ENCODE peak calls at places on chromosomes 2 and 18, in five cellular contexts. One of them, this sample, is unnamed.

GRCh38 chr2:47602996-47603395 is 179.9 kb upstream of the MSH6 start:
- DNase-seq in suprapubic skin: no peak
- DNase-seq in GM12878: no peak
- DNase-seq in K562: no peak
- DNase-seq in right lobe of liver: no peak
- DNase-seq in this sample: peak

GRCh38 chr18:36629095-36629604 is 199.7 kb downstream of the TPGS2 start:
- DNase-seq in GM12878: no peak
- DNase-seq in K562: no peak
- DNase-seq in right lobe of liver: no peak
- DNase-seq in suprapubic skin: no peak
- DNase-seq in this sample: no peak

GRCh38 chr2:691825-692224 is 14.6 kb upstream of the TMEM18 start:
- DNase-seq in suprapubic skin: no peak
- DNase-seq in GM12878: no peak
- DNase-seq in K562: no peak
- DNase-seq in right lobe of liver: no peak
- DNase-seq in this sample: no peak

GRCh38 chr2:207813221-207813916 is 43.7 kb upstream of the FZD5 start:
- DNase-seq in GM12878: no peak
- DNase-seq in K562: no peak
- DNase-seq in suprapubic skin: no peak
- DNase-seq in right lobe of liver: no peak
- DNase-seq in this sample: no peak

GRCh38 chr2:237459741-237460174 is 27.3 kb upstream of the MLPH start:
- DNase-seq in suprapubic skin: no peak
- DNase-seq in K562: no peak
- DNase-seq in GM12878: no peak
- DNase-seq in right lobe of liver: no peak
- DNase-seq in this sample: peak

GRCh38 chr2:105432749-105433148 is 33.9 kb upstream of the FHL2 start:
- DNase-seq in right lobe of liver: no peak
- DNase-seq in K562: no peak
- DNase-seq in suprapubic skin: no peak
- DNase-seq in GM12878: no peak
- DNase-seq in this sample: peak

GRCh38 chr2:120796094-120796493 is 60.4 kb downstream of the GLI2 start:
- DNase-seq in right lobe of liver: no peak
- DNase-seq in suprapubic skin: no peak
- DNase-seq in K562: no peak
- DNase-seq in GM12878: no peak
- DNase-seq in this sample: no peak

GRCh38 chr2:120914839-120915521 is 179.3 kb downstream of the GLI2 start:
- DNase-seq in right lobe of liver: peak
- DNase-seq in K562: peak
- DNase-seq in GM12878: no peak
- DNase-seq in suprapubic skin: peak
- DNase-seq in this sample: peak

GRCh38 chr18:6741290-6741689 is 11.8 kb downstream of the ARHGAP28 start:
- DNase-seq in GM12878: no peak
- DNase-seq in K562: peak
- DNase-seq in right lobe of liver: no peak
- DNase-seq in suprapubic skin: no peak
- DNase-seq in this sample: peak

GRCh38 chr2:232331071-232331470 is 47.5 kb upstream of the ALPP start:
- DNase-seq in suprapubic skin: peak
- DNase-seq in K562: no peak
- DNase-seq in right lobe of liver: no peak
- DNase-seq in GM12878: no peak
- DNase-seq in this sample: no peak

GRCh38 chr18:34978533-34978893 is 62.7 kb upstream of the MAPRE2 start:
- DNase-seq in right lobe of liver: no peak
- DNase-seq in GM12878: no peak
- DNase-seq in K562: no peak
- DNase-seq in suprapubic skin: no peak
- DNase-seq in this sample: no peak

GRCh38 chr2:19752500-19752899 is 149.3 kb downstream of the TTC32 start:
- DNase-seq in K562: no peak
- DNase-seq in GM12878: no peak
- DNase-seq in right lobe of liver: no peak
- DNase-seq in suprapubic skin: no peak
- DNase-seq in this sample: no peak

GRCh38 chr2:51866361-51866760 is 834.4 kb upstream of the NRXN1 start:
- DNase-seq in K562: no peak
- DNase-seq in suprapubic skin: no peak
- DNase-seq in right lobe of liver: no peak
- DNase-seq in GM12878: no peak
- DNase-seq in this sample: peak

GRCh38 chr18:56789004-56789888 is 138.1 kb downstream of the WDR7 start:
- DNase-seq in K562: peak
- DNase-seq in suprapubic skin: no peak
- DNase-seq in right lobe of liver: no peak
- DNase-seq in GM12878: no peak
- DNase-seq in this sample: peak

GRCh38 chr2:35220471-35220870 is 1135.1 kb upstream of the CRIM1 start:
- DNase-seq in GM12878: no peak
- DNase-seq in K562: no peak
- DNase-seq in suprapubic skin: no peak
- DNase-seq in right lobe of liver: no peak
- DNase-seq in this sample: peak

GRCh38 chr2:165348441-165348840 is 109.2 kb downstream of the SCN2A start:
- DNase-seq in suprapubic skin: no peak
- DNase-seq in K562: no peak
- DNase-seq in right lobe of liver: no peak
- DNase-seq in GM12878: no peak
- DNase-seq in this sample: no peak

GRCh38 chr2:228957075-228957474 is 314.0 kb downstream of the PID1 start:
- DNase-seq in GM12878: no peak
- DNase-seq in suprapubic skin: no peak
- DNase-seq in right lobe of liver: no peak
- DNase-seq in K562: no peak
- DNase-seq in this sample: no peak

GRCh38 chr18:55775972-55776371 is 188.0 kb upstream of the TCF4 start:
- DNase-seq in suprapubic skin: no peak
- DNase-seq in GM12878: no peak
- DNase-seq in right lobe of liver: no peak
- DNase-seq in K562: no peak
- DNase-seq in this sample: no peak

GRCh38 chr2:204505488-204505887 is 39.8 kb upstream of the PARD3B start:
- DNase-seq in K562: no peak
- DNase-seq in right lobe of liver: no peak
- DNase-seq in suprapubic skin: no peak
- DNase-seq in GM12878: no peak
- DNase-seq in this sample: no peak

GRCh38 chr2:130807659-130808385 is 28.9 kb upstream of the ARHGEF4 start:
- DNase-seq in K562: no peak
- DNase-seq in right lobe of liver: no peak
- DNase-seq in suprapubic skin: no peak
- DNase-seq in GM12878: no peak
- DNase-seq in this sample: peak

GRCh38 chr2:121709776-121710469 is 26.8 kb downstream of the NIFK start:
- DNase-seq in right lobe of liver: no peak
- DNase-seq in suprapubic skin: no peak
- DNase-seq in K562: no peak
- DNase-seq in GM12878: no peak
- DNase-seq in this sample: peak

GRCh38 chr2:155266579-155266978 is 568.1 kb downstream of the KCNJ3 start:
- DNase-seq in suprapubic skin: no peak
- DNase-seq in right lobe of liver: no peak
- DNase-seq in K562: no peak
- DNase-seq in GM12878: no peak
- DNase-seq in this sample: no peak

GRCh38 chr2:173048901-173049661 is 26.6 kb upstream of the MAP3K20 start:
- DNase-seq in right lobe of liver: peak
- DNase-seq in K562: no peak
- DNase-seq in GM12878: no peak
- DNase-seq in suprapubic skin: peak
- DNase-seq in this sample: peak
- H3K4me3 ChIP-seq in right lobe of liver: peak
- H3K4me3 ChIP-seq in K562: no peak
- H3K4me3 ChIP-seq in GM12878: no peak
- H3K4me3 ChIP-seq in suprapubic skin: no peak
- H3K4me3 ChIP-seq in this sample: no peak

GRCh38 chr2:99086385-99086784 is 55.1 kb upstream of the C2orf15 start:
- DNase-seq in K562: no peak
- DNase-seq in GM12878: no peak
- DNase-seq in right lobe of liver: no peak
- DNase-seq in suprapubic skin: no peak
- DNase-seq in this sample: no peak

GRCh38 chr2:99084256-99084655 is 57.3 kb upstream of the C2orf15 start:
- DNase-seq in GM12878: no peak
- DNase-seq in right lobe of liver: no peak
- DNase-seq in K562: no peak
- DNase-seq in suprapubic skin: no peak
- DNase-seq in this sample: no peak

GRCh38 chr2:99088017-99088416 is 53.5 kb upstream of the C2orf15 start:
- DNase-seq in K562: no peak
- DNase-seq in suprapubic skin: no peak
- DNase-seq in GM12878: no peak
- DNase-seq in right lobe of liver: no peak
- DNase-seq in this sample: no peak

GRCh38 chr2:99081886-99082285 is 59.6 kb upstream of the C2orf15 start:
- DNase-seq in right lobe of liver: no peak
- DNase-seq in GM12878: no peak
- DNase-seq in K562: no peak
- DNase-seq in suprapubic skin: no peak
- DNase-seq in this sample: no peak

DNA sequence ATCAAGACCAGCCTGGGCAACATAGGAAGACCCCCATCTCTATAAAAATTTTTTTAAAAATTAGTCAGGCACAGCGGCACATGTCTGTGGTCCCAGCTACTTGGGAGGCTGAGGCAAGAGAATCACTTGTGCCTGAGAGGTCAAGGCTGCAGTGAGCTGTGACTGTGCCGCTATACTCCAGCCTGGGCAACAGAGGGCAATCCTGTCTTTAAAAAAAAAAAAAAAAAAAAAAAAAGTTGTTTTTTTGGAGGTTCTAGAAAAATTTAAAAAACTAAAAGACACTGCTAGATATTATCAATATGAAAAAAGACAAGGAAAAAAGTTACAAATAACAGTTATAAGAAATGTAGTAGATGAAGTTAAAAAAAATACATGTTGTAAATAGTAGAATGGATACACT is 56.1 kb upstream of the C2orf15 start:
- DNase-seq in suprapubic skin: no peak
- DNase-seq in right lobe of liver: no peak
- DNase-seq in GM12878: no peak
- DNase-seq in K562: no peak
- DNase-seq in this sample: no peak
- TF ChIP-seq CTCF in suprapubic skin: no peak
- TF ChIP-seq CTCF in right lobe of liver: peak
- TF ChIP-seq CTCF in GM12878: peak
- TF ChIP-seq CTCF in K562: peak
- TF ChIP-seq CTCF in this sample: peak

GRCh38 chr2:160375037-160375436 is 118.6 kb downstream of the RBMS1 start:
- DNase-seq in GM12878: no peak
- DNase-seq in K562: no peak
- DNase-seq in right lobe of liver: no peak
- DNase-seq in suprapubic skin: no peak
- DNase-seq in this sample: no peak
- H3K4me3 ChIP-seq in GM12878: no peak
- H3K4me3 ChIP-seq in K562: no peak
- H3K4me3 ChIP-seq in right lobe of liver: no peak
- H3K4me3 ChIP-seq in suprapubic skin: no peak
- H3K4me3 ChIP-seq in this sample: no peak

DNA sequence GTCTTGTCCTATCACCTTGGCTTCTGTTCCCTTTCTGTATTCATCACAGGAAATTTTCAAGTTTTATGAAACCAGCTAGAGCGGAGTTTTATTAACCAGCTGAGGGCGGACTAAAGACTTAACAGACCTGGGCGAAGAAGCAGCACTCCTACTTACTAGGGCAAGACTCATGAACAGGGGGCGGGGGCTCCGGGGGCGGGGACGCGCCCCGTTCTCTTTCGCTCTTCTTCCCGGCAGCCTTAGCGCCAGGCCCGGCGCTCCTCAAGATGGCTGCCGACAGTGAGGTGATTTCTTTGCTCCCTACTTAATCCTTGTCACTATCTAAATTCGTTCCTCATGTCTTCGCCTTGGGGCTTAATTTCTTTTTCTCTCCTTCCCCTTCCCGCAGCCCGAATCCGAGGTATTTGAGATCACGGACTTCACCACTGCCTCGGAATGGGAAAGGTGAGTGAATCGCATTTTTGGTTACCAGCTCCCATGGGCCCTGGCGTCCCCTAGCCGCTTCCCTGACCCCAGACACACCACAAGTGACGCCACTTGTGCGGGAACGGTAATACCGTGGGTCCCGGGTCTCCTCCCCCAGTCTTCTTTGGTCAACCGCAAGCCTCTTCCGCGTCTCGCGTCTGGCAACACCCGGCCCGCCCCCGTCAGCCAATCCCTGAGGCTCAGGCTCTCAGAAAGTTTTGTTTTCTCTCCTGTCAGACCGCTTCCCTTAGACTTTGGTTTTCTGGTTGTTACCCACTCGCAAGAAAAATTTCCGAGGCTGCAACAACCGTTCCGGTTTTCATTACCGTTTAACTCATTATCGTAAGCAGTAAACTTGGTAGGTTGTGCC is at the start of gene RAB3GAP1:
- DNase-seq in GM12878: peak
- DNase-seq in suprapubic skin: peak
- DNase-seq in right lobe of liver: peak
- DNase-seq in K562: peak
- DNase-seq in this sample: peak
- TF ChIP-seq CTCF in GM12878: no peak
- TF ChIP-seq CTCF in suprapubic skin: no peak
- TF ChIP-seq CTCF in right lobe of liver: no peak
- TF ChIP-seq CTCF in K562: no peak
- TF ChIP-seq CTCF in this sample: no peak